ENCODE peak calls at places on chromosomes 11 and 22, in four cellular contexts. D, U, S and M are unnamed samples. For H3K9me3, the result is how much of the 10 kb centered on the place peaks cover.

GRCh38 chr11:116579857-116580727 is 192.7 kb downstream of the BUD13 start:
- DNase-seq in D (no peak), U (no peak), S (no peak), M (no peak)

GRCh38 chr11:73314121-73314948 is 6.3 kb downstream of the ARHGEF17 start:
- DNase-seq in D (no peak), U (no peak), S (no peak), M (no peak)

GRCh38 chr22:30857103-30857502 is 111.5 kb downstream of the MORC2 start:
- DNase-seq in D (no peak), U (no peak), S (no peak), M (no peak)

GRCh38 chr11:109838034-109838433 is 255.2 kb upstream of the ZC3H12C start:
- DNase-seq in D (no peak), U (no peak), S (no peak), M (no peak)

GRCh38 chr11:62108017-62108750 is 15.6 kb upstream of the INCENP start:
- DNase-seq in D (no peak), U (no peak), S (peak), M (no peak)

GRCh38 chr11:31521497-31522150 is 12.1 kb downstream of the ELP4 start:
- DNase-seq in D (no peak), U (no peak), S (no peak), M (no peak)

GRCh38 chr22:45083659-45084305 is 74.0 kb upstream of the PHF21B start:
- DNase-seq in D (peak), U (no peak), S (no peak), M (no peak)

GRCh38 chr11:122758361-122758760 is 79.9 kb upstream of the CRTAM start:
- DNase-seq in D (no peak), U (no peak), S (no peak), M (no peak)

GRCh38 chr22:27171212-27171611 is 513.8 kb downstream of the MIAT start:
- DNase-seq in D (no peak), U (no peak), S (no peak), M (no peak)

GRCh38 chr22:19109198-19110063 is 12.8 kb downstream of the DGCR2 start:
- DNase-seq in D (no peak), U (peak), S (peak), M (peak)

GRCh38 chr22:28006271-28006670 is 87.2 kb upstream of the PITPNB start:
- DNase-seq in D (no peak), U (no peak), S (no peak), M (no peak)

GRCh38 chr11:113526521-113526920 is 51.3 kb upstream of the DRD2 start:
- DNase-seq in D (no peak), U (no peak), S (no peak), M (no peak)

GRCh38 chr22:35555351-35555915 is 14.8 kb downstream of the RASD2 start:
- DNase-seq in D (no peak), U (no peak), S (no peak), M (no peak)

GRCh38 chr22:21657361-21658118 is 8.3 kb upstream of the PPIL2 start:
- DNase-seq in D (peak), U (peak), S (peak), M (peak)

GRCh38 chr11:205221-206001 is 1.8 kb downstream of the BET1L start:
- DNase-seq in D (no peak), U (no peak), S (peak), M (peak)
- H3K9me3 ChIP-seq in D (under half), U (under half), S (under half), M (under half)

GRCh38 chr11:2820976-2821375 is 64.6 kb downstream of the CDKN1C start:
- DNase-seq in D (no peak), U (no peak), S (no peak), M (no peak)
- H3K9me3 ChIP-seq in D (under half), U (under half), S (under half), M (under half)

GRCh38 chr11:74863410-74863809 is 85.5 kb downstream of the XRRA1 start:
- DNase-seq in D (no peak), U (no peak), S (no peak), M (no peak)
- H3K9me3 ChIP-seq in D (under half), U (under half), S (under half), M (under half)

GRCh38 chr11:134575504-134576230 is 163.6 kb upstream of the B3GAT1 start:
- DNase-seq in D (no peak), U (no peak), S (no peak), M (no peak)
- H3K9me3 ChIP-seq in D (under half), U (under half), S (under half), M (under half)